ENCODE peak calls at places on chromosome 6, in nine cellular contexts. E is thyroid gland, W is iris pigment epithelial cell, J is bronchial epithelial cell, M is ACHN, Z is H7, A is hypothalamus, O is GM06990, D is body of pancreas. V is an unnamed sample.

GRCh38 chr6:22327881-22328280 is 31.0 kb upstream of the PRL start:
- DNase-seq in E (no peak), W (no peak), J (no peak), M (no peak), Z (no peak), A (no peak), O (no peak), D (no peak), V (no peak)

GRCh38 chr6:98137391-98137790 is 697.0 kb upstream of the POU3F2 start:
- DNase-seq in E (no peak), W (no peak), J (no peak), M (no peak), Z (no peak), A (no peak), O (no peak), D (no peak), V (no peak)

GRCh38 chr6:154276810-154277577 is 79.6 kb downstream of the IPCEF1 start:
- DNase-seq in E (no peak), W (peak), J (peak), M (peak), Z (peak), A (no peak), O (no peak), D (no peak), V (no peak)

GRCh38 chr6:117615981-117616961 is 14.0 kb upstream of the GOPC start:
- DNase-seq in E (no peak), W (peak), J (no peak), M (peak), Z (peak), A (no peak), O (peak), D (no peak), V (no peak)

GRCh38 chr6:136784910-136785746 is 7.1 kb downstream of the MAP3K5 start:
- DNase-seq in E (peak), W (peak), J (peak), M (no peak), Z (no peak), A (no peak), O (peak), D (peak), V (no peak)

GRCh38 chr6:133241088-133241900 is at the start of gene EYA4:
- DNase-seq in E (peak), W (peak), J (peak), M (no peak), Z (peak), A (no peak), O (peak), D (no peak), V (no peak)

GRCh38 chr6:2244261-2245102 is 923 bp downstream of the GMDS start:
- DNase-seq in E (peak), W (no peak), J (peak), M (peak), Z (peak), A (no peak), O (no peak), D (peak), V (peak)

GRCh38 chr6:120735641-120736040 is 598.6 kb downstream of the TBC1D32 start:
- DNase-seq in E (no peak), W (peak), J (peak), M (peak), Z (no peak), A (no peak), O (no peak), D (no peak), V (no peak)

GRCh38 chr6:34142599-34142998 is 3.3 kb downstream of the GRM4 start:
- DNase-seq in E (no peak), W (no peak), J (peak), M (no peak), Z (peak), A (no peak), O (no peak), D (no peak), V (no peak)